ENCODE peak calls at places on chromosomes 12 and 14, in eight cellular contexts. One of them, this sample, is unnamed. For H3K4me1, the result is how much of the 10 kb centered on the place peaks cover.

GRCh38 chr14:20751963-20752562 is 6.4 kb downstream of the EDDM3A start:
- DNase-seq in IMR-90: no peak
- DNase-seq in neural progenitor cell: no peak
- DNase-seq in SK-N-SH: no peak
- DNase-seq in fibroblast of lung: no peak
- DNase-seq in HCT116: no peak
- DNase-seq in PC-9: no peak
- DNase-seq in H1: no peak
- DNase-seq in this sample: no peak

GRCh38 chr12:14403711-14404164 is 38.3 kb downstream of the ATF7IP start:
- DNase-seq in fibroblast of lung: peak
- DNase-seq in neural progenitor cell: no peak
- DNase-seq in PC-9: no peak
- DNase-seq in H1: no peak
- DNase-seq in HCT116: no peak
- DNase-seq in SK-N-SH: peak
- DNase-seq in IMR-90: peak
- DNase-seq in this sample: peak

GRCh38 chr12:77133566-77133965 is 68.2 kb upstream of the E2F7 start:
- DNase-seq in H1: peak
- DNase-seq in neural progenitor cell: peak
- DNase-seq in SK-N-SH: no peak
- DNase-seq in PC-9: peak
- DNase-seq in HCT116: no peak
- DNase-seq in fibroblast of lung: peak
- DNase-seq in IMR-90: peak
- DNase-seq in this sample: peak

GRCh38 chr14:76742961-76743360 is 18.3 kb upstream of the VASH1 start:
- DNase-seq in HCT116: no peak
- DNase-seq in fibroblast of lung: no peak
- DNase-seq in H1: no peak
- DNase-seq in neural progenitor cell: no peak
- DNase-seq in PC-9: no peak
- DNase-seq in SK-N-SH: no peak
- DNase-seq in IMR-90: no peak
- DNase-seq in this sample: no peak

GRCh38 chr12:57630891-57631433 is 2.0 kb downstream of the B4GALNT1 start:
- DNase-seq in SK-N-SH: peak
- DNase-seq in PC-9: no peak
- DNase-seq in fibroblast of lung: no peak
- DNase-seq in H1: no peak
- DNase-seq in IMR-90: no peak
- DNase-seq in HCT116: no peak
- DNase-seq in neural progenitor cell: peak
- DNase-seq in this sample: no peak

GRCh38 chr14:52998376-52999010 is 47.6 kb upstream of the FERMT2 start:
- DNase-seq in fibroblast of lung: peak
- DNase-seq in IMR-90: peak
- DNase-seq in H1: no peak
- DNase-seq in neural progenitor cell: no peak
- DNase-seq in PC-9: no peak
- DNase-seq in SK-N-SH: no peak
- DNase-seq in HCT116: no peak
- DNase-seq in this sample: no peak

GRCh38 chr12:57726151-57726883 is 12.2 kb downstream of the AGAP2 start:
- DNase-seq in fibroblast of lung: peak
- DNase-seq in IMR-90: peak
- DNase-seq in SK-N-SH: peak
- DNase-seq in HCT116: peak
- DNase-seq in PC-9: peak
- DNase-seq in neural progenitor cell: peak
- DNase-seq in H1: peak
- DNase-seq in this sample: no peak

GRCh38 chr12:15629108-15629507 is 160.1 kb downstream of the EPS8 start:
- DNase-seq in neural progenitor cell: peak
- DNase-seq in H1: no peak
- DNase-seq in HCT116: peak
- DNase-seq in IMR-90: peak
- DNase-seq in fibroblast of lung: peak
- DNase-seq in PC-9: peak
- DNase-seq in SK-N-SH: no peak
- DNase-seq in this sample: no peak

GRCh38 chr12:103632554-103633216 is 45.6 kb downstream of the STAB2 start:
- DNase-seq in PC-9: peak
- DNase-seq in SK-N-SH: peak
- DNase-seq in neural progenitor cell: peak
- DNase-seq in HCT116: peak
- DNase-seq in H1: peak
- DNase-seq in IMR-90: peak
- DNase-seq in fibroblast of lung: peak
- DNase-seq in this sample: peak

GRCh38 chr14:79712302-79712950 is 498.9 kb downstream of the DIO2 start:
- DNase-seq in PC-9: no peak
- DNase-seq in fibroblast of lung: no peak
- DNase-seq in HCT116: no peak
- DNase-seq in SK-N-SH: no peak
- DNase-seq in IMR-90: no peak
- DNase-seq in H1: no peak
- DNase-seq in neural progenitor cell: peak
- DNase-seq in this sample: no peak

GRCh38 chr14:103483600-103483999 is 39.0 kb downstream of the CKB start:
- DNase-seq in HCT116: no peak
- DNase-seq in fibroblast of lung: peak
- DNase-seq in neural progenitor cell: no peak
- DNase-seq in PC-9: peak
- DNase-seq in SK-N-SH: no peak
- DNase-seq in H1: no peak
- DNase-seq in IMR-90: peak
- DNase-seq in this sample: no peak

GRCh38 chr12:84636801-84637285 is 275.8 kb downstream of the SLC6A15 start:
- DNase-seq in SK-N-SH: no peak
- DNase-seq in IMR-90: peak
- DNase-seq in neural progenitor cell: no peak
- DNase-seq in H1: no peak
- DNase-seq in PC-9: no peak
- DNase-seq in fibroblast of lung: peak
- DNase-seq in HCT116: no peak
- DNase-seq in this sample: no peak

GRCh38 chr12:15590180-15590826 is 198.9 kb downstream of the EPS8 start:
- DNase-seq in PC-9: peak
- DNase-seq in neural progenitor cell: peak
- DNase-seq in HCT116: peak
- DNase-seq in fibroblast of lung: peak
- DNase-seq in SK-N-SH: peak
- DNase-seq in IMR-90: peak
- DNase-seq in H1: peak
- DNase-seq in this sample: peak

GRCh38 chr12:123398177-123398916 is 14.4 kb downstream of the KMT5A start:
- DNase-seq in neural progenitor cell: no peak
- DNase-seq in SK-N-SH: no peak
- DNase-seq in PC-9: no peak
- DNase-seq in IMR-90: peak
- DNase-seq in H1: no peak
- DNase-seq in HCT116: no peak
- DNase-seq in fibroblast of lung: peak
- DNase-seq in this sample: no peak

GRCh38 chr14:55191881-55192616 is 664 bp upstream of the DLGAP5 start:
- DNase-seq in HCT116: no peak
- DNase-seq in H1: no peak
- DNase-seq in neural progenitor cell: no peak
- DNase-seq in SK-N-SH: peak
- DNase-seq in PC-9: no peak
- DNase-seq in IMR-90: no peak
- DNase-seq in fibroblast of lung: peak
- DNase-seq in this sample: peak

GRCh38 chr12:106783515-106783914 is 9.0 kb downstream of the RIC8B start:
- DNase-seq in neural progenitor cell: no peak
- DNase-seq in fibroblast of lung: no peak
- DNase-seq in H1: no peak
- DNase-seq in HCT116: no peak
- DNase-seq in IMR-90: no peak
- DNase-seq in SK-N-SH: no peak
- DNase-seq in PC-9: no peak
- DNase-seq in this sample: no peak
- H2AFZ ChIP-seq in neural progenitor cell: no peak
- H2AFZ ChIP-seq in fibroblast of lung: no peak
- H2AFZ ChIP-seq in H1: no peak
- H2AFZ ChIP-seq in HCT116: no peak
- H2AFZ ChIP-seq in IMR-90: no peak
- H2AFZ ChIP-seq in SK-N-SH: no peak
- H2AFZ ChIP-seq in PC-9: no peak
- H2AFZ ChIP-seq in this sample: no peak

GRCh38 chr12:116261525-116262100 is 15.9 kb downstream of the MED13L start:
- DNase-seq in IMR-90: no peak
- DNase-seq in fibroblast of lung: no peak
- DNase-seq in HCT116: no peak
- DNase-seq in SK-N-SH: no peak
- DNase-seq in H1: no peak
- DNase-seq in PC-9: no peak
- DNase-seq in neural progenitor cell: no peak
- DNase-seq in this sample: no peak

GRCh38 chr12:116263431-116263830 is 14.1 kb downstream of the MED13L start:
- DNase-seq in H1: no peak
- DNase-seq in fibroblast of lung: no peak
- DNase-seq in PC-9: no peak
- DNase-seq in HCT116: no peak
- DNase-seq in neural progenitor cell: no peak
- DNase-seq in IMR-90: no peak
- DNase-seq in SK-N-SH: no peak
- DNase-seq in this sample: no peak

GRCh38 chr12:116264525-116265070 is 12.9 kb downstream of the MED13L start:
- DNase-seq in IMR-90: no peak
- DNase-seq in HCT116: no peak
- DNase-seq in H1: no peak
- DNase-seq in neural progenitor cell: peak
- DNase-seq in SK-N-SH: no peak
- DNase-seq in fibroblast of lung: no peak
- DNase-seq in PC-9: no peak
- DNase-seq in this sample: no peak

GRCh38 chr12:116263844-116264243 is 13.6 kb downstream of the MED13L start:
- DNase-seq in H1: no peak
- DNase-seq in SK-N-SH: no peak
- DNase-seq in HCT116: no peak
- DNase-seq in IMR-90: no peak
- DNase-seq in fibroblast of lung: no peak
- DNase-seq in PC-9: no peak
- DNase-seq in neural progenitor cell: peak
- DNase-seq in this sample: no peak

DNA sequence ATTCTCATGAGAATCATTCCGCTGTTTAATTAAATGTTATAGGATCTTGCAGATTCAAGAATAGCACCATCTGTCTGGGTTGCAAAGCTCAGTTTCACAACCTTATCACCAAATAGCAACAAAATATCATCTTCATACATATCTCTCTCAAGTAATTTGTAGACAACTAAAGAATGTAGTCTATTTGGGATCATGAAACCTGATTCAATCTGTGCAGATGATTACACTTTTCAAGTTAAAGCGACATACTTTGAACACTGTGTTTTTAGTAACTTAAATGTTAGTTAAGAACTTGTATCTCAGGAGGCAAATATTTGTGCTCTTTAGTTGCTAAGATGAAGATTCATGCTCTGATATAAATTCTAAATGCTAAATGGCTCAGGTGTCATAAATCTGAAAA is 14.8 kb downstream of the MED13L start:
- DNase-seq in SK-N-SH: no peak
- DNase-seq in PC-9: no peak
- DNase-seq in fibroblast of lung: no peak
- DNase-seq in neural progenitor cell: no peak
- DNase-seq in HCT116: no peak
- DNase-seq in H1: no peak
- DNase-seq in IMR-90: no peak
- DNase-seq in this sample: no peak
- H3K4me1 ChIP-seq in SK-N-SH: under half
- H3K4me1 ChIP-seq in PC-9: under half
- H3K4me1 ChIP-seq in fibroblast of lung: under half
- H3K4me1 ChIP-seq in neural progenitor cell: half or more
- H3K4me1 ChIP-seq in HCT116: under half
- H3K4me1 ChIP-seq in H1: under half
- H3K4me1 ChIP-seq in IMR-90: under half
- H3K4me1 ChIP-seq in this sample: under half

DNA sequence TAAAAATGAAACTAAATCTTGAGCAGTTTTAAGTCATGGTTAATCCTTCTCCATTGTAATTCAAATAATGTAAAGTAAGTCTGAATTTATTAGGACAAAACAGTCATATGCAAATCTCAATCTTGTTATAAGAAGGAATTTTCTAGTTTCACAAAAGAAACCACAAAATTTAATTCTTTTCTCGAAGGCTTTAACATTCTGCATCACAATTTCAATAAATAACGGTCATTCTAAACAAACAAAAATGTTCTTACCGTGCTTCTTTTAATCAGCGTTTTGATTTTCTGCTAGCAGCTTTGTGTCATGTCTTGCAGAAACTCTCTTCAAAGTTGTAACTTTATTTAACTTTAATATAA is 225 bp downstream of the CLEC2B start:
- DNase-seq in HCT116: no peak
- DNase-seq in neural progenitor cell: no peak
- DNase-seq in SK-N-SH: no peak
- DNase-seq in H1: no peak
- DNase-seq in IMR-90: no peak
- DNase-seq in PC-9: no peak
- DNase-seq in fibroblast of lung: no peak
- DNase-seq in this sample: no peak
- H2AFZ ChIP-seq in HCT116: no peak
- H2AFZ ChIP-seq in neural progenitor cell: no peak
- H2AFZ ChIP-seq in SK-N-SH: peak
- H2AFZ ChIP-seq in H1: no peak
- H2AFZ ChIP-seq in IMR-90: no peak
- H2AFZ ChIP-seq in PC-9: peak
- H2AFZ ChIP-seq in fibroblast of lung: peak
- H2AFZ ChIP-seq in this sample: peak

GRCh38 chr14:99596772-99597171 is 7.2 kb downstream of the CCDC85C start:
- DNase-seq in H1: no peak
- DNase-seq in neural progenitor cell: no peak
- DNase-seq in IMR-90: no peak
- DNase-seq in SK-N-SH: no peak
- DNase-seq in PC-9: no peak
- DNase-seq in HCT116: no peak
- DNase-seq in fibroblast of lung: no peak
- DNase-seq in this sample: no peak

GRCh38 chr14:99596071-99596627 is 7.9 kb downstream of the CCDC85C start:
- DNase-seq in fibroblast of lung: no peak
- DNase-seq in PC-9: no peak
- DNase-seq in HCT116: no peak
- DNase-seq in H1: no peak
- DNase-seq in neural progenitor cell: no peak
- DNase-seq in IMR-90: no peak
- DNase-seq in SK-N-SH: no peak
- DNase-seq in this sample: no peak

GRCh38 chr14:99593971-99594841 is 9.8 kb downstream of the CCDC85C start:
- DNase-seq in H1: no peak
- DNase-seq in SK-N-SH: no peak
- DNase-seq in fibroblast of lung: no peak
- DNase-seq in IMR-90: no peak
- DNase-seq in HCT116: no peak
- DNase-seq in neural progenitor cell: no peak
- DNase-seq in PC-9: no peak
- DNase-seq in this sample: no peak

GRCh38 chr14:99595034-99595433 is 9.0 kb downstream of the CCDC85C start:
- DNase-seq in fibroblast of lung: no peak
- DNase-seq in SK-N-SH: no peak
- DNase-seq in H1: no peak
- DNase-seq in PC-9: no peak
- DNase-seq in HCT116: no peak
- DNase-seq in IMR-90: no peak
- DNase-seq in neural progenitor cell: no peak
- DNase-seq in this sample: no peak

GRCh38 chr14:99595524-99595923 is 8.5 kb downstream of the CCDC85C start:
- DNase-seq in SK-N-SH: no peak
- DNase-seq in fibroblast of lung: no peak
- DNase-seq in IMR-90: no peak
- DNase-seq in H1: no peak
- DNase-seq in HCT116: no peak
- DNase-seq in neural progenitor cell: no peak
- DNase-seq in PC-9: no peak
- DNase-seq in this sample: no peak
- H3K4me1 ChIP-seq in SK-N-SH: half or more
- H3K4me1 ChIP-seq in fibroblast of lung: under half
- H3K4me1 ChIP-seq in IMR-90: under half
- H3K4me1 ChIP-seq in H1: under half
- H3K4me1 ChIP-seq in HCT116: under half
- H3K4me1 ChIP-seq in neural progenitor cell: under half
- H3K4me1 ChIP-seq in PC-9: under half
- H3K4me1 ChIP-seq in this sample: under half

This sample was measured in OCI-LY7.